ENCODE peak calls at places on chromosomes 13 and 19, in nine cellular contexts. H, D, X, T, R, E, M, A and V are unnamed samples.

GRCh38 chr19:38394488-38394887 is 6.0 kb downstream of the SPRED3 start:
- DNase-seq in H (no peak), D (no peak), X (peak; percentile 54), T (no peak), R (no peak), E (no peak), M (no peak), A (no peak), V (no peak)

GRCh38 chr13:106756446-106756845 is 188.5 kb upstream of the ARGLU1 start:
- DNase-seq in H (no peak), D (no peak), X (peak; percentile 26), T (no peak), R (no peak), E (no peak), M (no peak), A (no peak), V (no peak)

GRCh38 chr19:8610041-8610927 is at the start of gene ADAMTS10:
- DNase-seq in H (no peak), D (no peak), X (peak; percentile 71), T (no peak), R (no peak), E (peak; percentile 51), M (no peak), A (no peak), V (no peak)

GRCh38 chr13:72565893-72566292 is 161.5 kb downstream of the MZT1 start:
- DNase-seq in H (peak; percentile 7), D (no peak), X (peak; percentile 72), T (no peak), R (peak; percentile 18), E (no peak), M (no peak), A (no peak), V (no peak)

GRCh38 chr13:113887700-113888201 is 23.9 kb upstream of the GAS6 start:
- DNase-seq in H (no peak), D (no peak), X (no peak), T (no peak), R (no peak), E (no peak), M (no peak), A (no peak), V (no peak)

GRCh38 chr19:45079911-45080469 is 930 bp downstream of the GEMIN7 start:
- DNase-seq in H (no peak), D (no peak), X (no peak), T (no peak), R (no peak), E (no peak), M (no peak), A (no peak), V (no peak)

GRCh38 chr13:39484506-39485313 is 118.3 kb downstream of the LHFPL6 start:
- DNase-seq in H (no peak), D (no peak), X (no peak), T (no peak), R (no peak), E (no peak), M (peak; percentile 6), A (no peak), V (no peak)

GRCh38 chr19:485122-485521 is 11.2 kb upstream of the MADCAM1 start:
- DNase-seq in H (no peak), D (no peak), X (no peak), T (peak; percentile 74), R (no peak), E (no peak), M (no peak), A (no peak), V (no peak)

GRCh38 chr13:106497079-106497478 is 38.4 kb downstream of the EFNB2 start:
- DNase-seq in H (no peak), D (no peak), X (no peak), T (no peak), R (no peak), E (no peak), M (no peak), A (no peak), V (no peak)

GRCh38 chr13:80037505-80037888 is 303.4 kb downstream of the SPRY2 start:
- DNase-seq in H (no peak), D (no peak), X (peak; percentile 5), T (no peak), R (no peak), E (no peak), M (peak; percentile 25), A (no peak), V (no peak)

GRCh38 chr19:11460207-11460606 is 20.6 kb downstream of the ELAVL3 start:
- DNase-seq in H (no peak), D (no peak), X (no peak), T (no peak), R (no peak), E (no peak), M (no peak), A (no peak), V (no peak)

GRCh38 chr13:113782472-113782871 is 23.4 kb downstream of the TMEM255B start:
- DNase-seq in H (no peak), D (no peak), X (no peak), T (no peak), R (no peak), E (no peak), M (no peak), A (no peak), V (no peak)

GRCh38 chr19:52492201-52492960 is 35.1 kb upstream of the ZNF808 start:
- DNase-seq in H (no peak), D (no peak), X (peak; percentile 70), T (no peak), R (no peak), E (no peak), M (no peak), A (no peak), V (no peak)

GRCh38 chr13:107373551-107373950 is 805.6 kb upstream of the ARGLU1 start:
- DNase-seq in H (peak; percentile 43), D (no peak), X (peak; percentile 53), T (no peak), R (no peak), E (no peak), M (peak; percentile 49), A (no peak), V (no peak)

GRCh38 chr19:17557461-17557860 is 2.0 kb downstream of the COLGALT1 start:
- DNase-seq in H (no peak), D (no peak), X (no peak), T (no peak), R (no peak), E (no peak), M (no peak), A (no peak), V (no peak)

GRCh38 chr19:7904074-7905020 is 670 bp downstream of the MAP2K7 start:
- DNase-seq in H (no peak), D (peak; percentile 55), X (peak; percentile 75), T (no peak), R (peak; percentile 42), E (no peak), M (no peak), A (no peak), V (peak; percentile 66)

GRCh38 chr19:21463449-21464105 is 41.8 kb upstream of the ZNF429 start:
- DNase-seq in H (no peak), D (no peak), X (peak; percentile 89), T (no peak), R (no peak), E (peak; percentile 42), M (no peak), A (no peak), V (peak; percentile 79)

GRCh38 chr19:55537741-55538111 is 793 bp upstream of the SBK2 start:
- DNase-seq in H (no peak), D (no peak), X (no peak), T (no peak), R (no peak), E (no peak), M (peak; percentile 95), A (no peak), V (no peak)

GRCh38 chr19:47615714-47616113 is 6.8 kb downstream of the BICRA start:
- DNase-seq in H (no peak), D (no peak), X (no peak), T (no peak), R (no peak), E (no peak), M (no peak), A (no peak), V (no peak)

GRCh38 chr13:33543631-33544030 is 258.1 kb upstream of the STARD13 start:
- DNase-seq in H (peak; percentile 35), D (no peak), X (peak; percentile 18), T (no peak), R (peak; percentile 17), E (no peak), M (no peak), A (no peak), V (no peak)

GRCh38 chr13:26977541-26977940 is 194.1 kb downstream of the USP12 start:
- DNase-seq in H (no peak), D (no peak), X (no peak), T (no peak), R (no peak), E (no peak), M (no peak), A (no peak), V (no peak)

GRCh38 chr13:73544175-73544574 is 485.4 kb downstream of the KLF5 start:
- DNase-seq in H (no peak), D (no peak), X (no peak), T (no peak), R (no peak), E (no peak), M (no peak), A (no peak), V (no peak)

GRCh38 chr13:49351871-49352270 is 92.0 kb downstream of the CAB39L start:
- DNase-seq in H (no peak), D (no peak), X (no peak), T (no peak), R (no peak), E (no peak), M (no peak), A (no peak), V (no peak)

GRCh38 chr13:30448441-30448840 is 17.3 kb downstream of the HMGB1 start:
- DNase-seq in H (no peak), D (no peak), X (no peak), T (no peak), R (no peak), E (no peak), M (no peak), A (no peak), V (no peak)

GRCh38 chr19:2695288-2695866 is 7.1 kb downstream of the GNG7 start:
- DNase-seq in H (no peak), D (no peak), X (no peak), T (no peak), R (no peak), E (peak; percentile 60), M (no peak), A (peak; percentile 3), V (no peak)

GRCh38 chr19:41233748-41234240 is 14.8 kb downstream of the AXL start:
- DNase-seq in H (no peak), D (no peak), X (no peak), T (no peak), R (no peak), E (peak; percentile 34), M (no peak), A (no peak), V (no peak)

GRCh38 chr19:39083983-39084731 is at the start of gene ACP7:
- DNase-seq in H (no peak), D (no peak), X (peak; percentile 41), T (no peak), R (no peak), E (no peak), M (no peak), A (peak; percentile 78), V (no peak)

GRCh38 chr19:19123386-19123785 is 14.9 kb downstream of the TMEM161A start:
- DNase-seq in H (no peak), D (no peak), X (no peak), T (no peak), R (no peak), E (no peak), M (no peak), A (no peak), V (no peak)

GRCh38 chr13:59666504-59666903 is 497.2 kb downstream of the DIAPH3 start:
- DNase-seq in H (no peak), D (no peak), X (no peak), T (no peak), R (no peak), E (no peak), M (no peak), A (no peak), V (no peak)

GRCh38 chr19:50300814-50301606 is 28.2 kb downstream of the KCNC3 start:
- DNase-seq in H (no peak), D (no peak), X (no peak), T (no peak), R (no peak), E (no peak), M (peak; percentile 85), A (peak; percentile 19), V (no peak)

GRCh38 chr13:79612604-79613003 is 131.6 kb downstream of the NDFIP2 start:
- DNase-seq in H (no peak), D (no peak), X (no peak), T (no peak), R (no peak), E (no peak), M (no peak), A (no peak), V (no peak)